ENCODE peak calls at places on chromosomes 5 and 9, in eight cellular contexts. One of them, this sample, is unnamed.
A peak's percentile ranks its signal among the peaks of the same experiment; 100 is the strongest.

GRCh38 chr5:76819851-76820280 is 1.0 kb downstream of the F2RL1 start:
- DNase-seq in RWPE1: peak; percentile 52
- DNase-seq in neural progenitor cell: peak; percentile 21
- DNase-seq in GM12865: no peak
- DNase-seq in colonic mucosa: peak; percentile 42
- DNase-seq in cardiac muscle cell: no peak
- DNase-seq in DND-41: no peak
- DNase-seq in CD4-positive, alpha-beta T cell: no peak
- DNase-seq in this sample: no peak

GRCh38 chr5:76930083-76930482 is 22.8 kb upstream of the CRHBP start:
- DNase-seq in RWPE1: no peak
- DNase-seq in neural progenitor cell: no peak
- DNase-seq in GM12865: no peak
- DNase-seq in colonic mucosa: no peak
- DNase-seq in cardiac muscle cell: no peak
- DNase-seq in DND-41: no peak
- DNase-seq in CD4-positive, alpha-beta T cell: no peak
- DNase-seq in this sample: no peak

GRCh38 chr5:149519624-149520023 is 31.6 kb downstream of the CSNK1A1 start:
- DNase-seq in RWPE1: no peak
- DNase-seq in neural progenitor cell: no peak
- DNase-seq in GM12865: no peak
- DNase-seq in colonic mucosa: no peak
- DNase-seq in cardiac muscle cell: peak; percentile 20
- DNase-seq in DND-41: no peak
- DNase-seq in CD4-positive, alpha-beta T cell: no peak
- DNase-seq in this sample: no peak

GRCh38 chr5:74934949-74935751 is 69.0 kb upstream of the FAM169A start:
- DNase-seq in RWPE1: no peak
- DNase-seq in neural progenitor cell: peak; percentile 64
- DNase-seq in GM12865: peak; percentile 22
- DNase-seq in colonic mucosa: no peak
- DNase-seq in cardiac muscle cell: peak; percentile 65
- DNase-seq in DND-41: no peak
- DNase-seq in CD4-positive, alpha-beta T cell: no peak
- DNase-seq in this sample: no peak

GRCh38 chr5:79924936-79925893 is 65.8 kb downstream of the MTX3 start:
- DNase-seq in RWPE1: no peak
- DNase-seq in neural progenitor cell: peak; percentile 65
- DNase-seq in GM12865: peak; percentile 44
- DNase-seq in colonic mucosa: no peak
- DNase-seq in cardiac muscle cell: peak; percentile 16
- DNase-seq in DND-41: no peak
- DNase-seq in CD4-positive, alpha-beta T cell: no peak
- DNase-seq in this sample: no peak

GRCh38 chr9:18566125-18566524 is 92.2 kb downstream of the ADAMTSL1 start:
- DNase-seq in RWPE1: peak; percentile 38
- DNase-seq in neural progenitor cell: no peak
- DNase-seq in GM12865: no peak
- DNase-seq in colonic mucosa: no peak
- DNase-seq in cardiac muscle cell: peak; percentile 48
- DNase-seq in DND-41: no peak
- DNase-seq in CD4-positive, alpha-beta T cell: no peak
- DNase-seq in this sample: no peak

GRCh38 chr9:27094640-27095039 is 14.4 kb upstream of the TEK start:
- DNase-seq in RWPE1: peak; percentile 46
- DNase-seq in neural progenitor cell: no peak
- DNase-seq in GM12865: no peak
- DNase-seq in colonic mucosa: no peak
- DNase-seq in cardiac muscle cell: peak; percentile 54
- DNase-seq in DND-41: no peak
- DNase-seq in CD4-positive, alpha-beta T cell: no peak
- DNase-seq in this sample: no peak

GRCh38 chr9:27441741-27442070 is 82.4 kb upstream of the IFNK start:
- DNase-seq in RWPE1: no peak
- DNase-seq in neural progenitor cell: no peak
- DNase-seq in GM12865: peak; percentile 59
- DNase-seq in colonic mucosa: no peak
- DNase-seq in cardiac muscle cell: no peak
- DNase-seq in DND-41: no peak
- DNase-seq in CD4-positive, alpha-beta T cell: no peak
- DNase-seq in this sample: no peak

GRCh38 chr5:10049825-10050455 is 199.7 kb downstream of the ATPSCKMT start:
- DNase-seq in RWPE1: no peak
- DNase-seq in neural progenitor cell: no peak
- DNase-seq in GM12865: no peak
- DNase-seq in colonic mucosa: no peak
- DNase-seq in cardiac muscle cell: no peak
- DNase-seq in DND-41: no peak
- DNase-seq in CD4-positive, alpha-beta T cell: no peak
- DNase-seq in this sample: no peak

GRCh38 chr5:61767231-61768080 is 435.4 kb downstream of the ZSWIM6 start:
- DNase-seq in RWPE1: no peak
- DNase-seq in neural progenitor cell: no peak
- DNase-seq in GM12865: no peak
- DNase-seq in colonic mucosa: no peak
- DNase-seq in cardiac muscle cell: no peak
- DNase-seq in DND-41: no peak
- DNase-seq in CD4-positive, alpha-beta T cell: no peak
- DNase-seq in this sample: no peak

GRCh38 chr5:1119312-1119831 is 7.5 kb upstream of the SLC12A7 start:
- DNase-seq in RWPE1: no peak
- DNase-seq in neural progenitor cell: no peak
- DNase-seq in GM12865: no peak
- DNase-seq in colonic mucosa: peak; percentile 80
- DNase-seq in cardiac muscle cell: no peak
- DNase-seq in DND-41: no peak
- DNase-seq in CD4-positive, alpha-beta T cell: no peak
- DNase-seq in this sample: no peak

GRCh38 chr5:943874-944620 is 51.4 kb downstream of the TRIP13 start:
- DNase-seq in RWPE1: no peak
- DNase-seq in neural progenitor cell: no peak
- DNase-seq in GM12865: no peak
- DNase-seq in colonic mucosa: no peak
- DNase-seq in cardiac muscle cell: peak; percentile 34
- DNase-seq in DND-41: no peak
- DNase-seq in CD4-positive, alpha-beta T cell: no peak
- DNase-seq in this sample: no peak

GRCh38 chr5:37665272-37665671 is 174.6 kb downstream of the GDNF start:
- DNase-seq in RWPE1: no peak
- DNase-seq in neural progenitor cell: no peak
- DNase-seq in GM12865: no peak
- DNase-seq in colonic mucosa: no peak
- DNase-seq in cardiac muscle cell: peak; percentile 58
- DNase-seq in DND-41: no peak
- DNase-seq in CD4-positive, alpha-beta T cell: no peak
- DNase-seq in this sample: no peak

GRCh38 chr5:37717613-37718431 is 122.0 kb downstream of the GDNF start:
- DNase-seq in RWPE1: peak; percentile 73
- DNase-seq in neural progenitor cell: peak; percentile 22
- DNase-seq in GM12865: no peak
- DNase-seq in colonic mucosa: peak; percentile 87
- DNase-seq in cardiac muscle cell: peak; percentile 93
- DNase-seq in DND-41: no peak
- DNase-seq in CD4-positive, alpha-beta T cell: no peak
- DNase-seq in this sample: no peak

GRCh38 chr5:179606910-179607448 is 16.5 kb downstream of the HNRNPH1 start:
- DNase-seq in RWPE1: no peak
- DNase-seq in neural progenitor cell: no peak
- DNase-seq in GM12865: no peak
- DNase-seq in colonic mucosa: no peak
- DNase-seq in cardiac muscle cell: no peak
- DNase-seq in DND-41: no peak
- DNase-seq in CD4-positive, alpha-beta T cell: no peak
- DNase-seq in this sample: no peak

GRCh38 chr5:151825445-151825844 is 53.7 kb downstream of the G3BP1 start:
- DNase-seq in RWPE1: peak; percentile 77
- DNase-seq in neural progenitor cell: peak; percentile 84
- DNase-seq in GM12865: peak; percentile 61
- DNase-seq in colonic mucosa: peak; percentile 65
- DNase-seq in cardiac muscle cell: peak; percentile 86
- DNase-seq in DND-41: peak; percentile 38
- DNase-seq in CD4-positive, alpha-beta T cell: peak; percentile 8
- DNase-seq in this sample: peak; percentile 66

GRCh38 chr9:117714282-117714681 is 10.1 kb downstream of the TLR4 start:
- DNase-seq in RWPE1: no peak
- DNase-seq in neural progenitor cell: no peak
- DNase-seq in GM12865: peak; percentile 23
- DNase-seq in colonic mucosa: no peak
- DNase-seq in cardiac muscle cell: no peak
- DNase-seq in DND-41: no peak
- DNase-seq in CD4-positive, alpha-beta T cell: no peak
- DNase-seq in this sample: no peak
- TF ChIP-seq CTCF in RWPE1: no peak
- TF ChIP-seq CTCF in neural progenitor cell: peak; percentile 10
- TF ChIP-seq CTCF in GM12865: peak; percentile 21
- TF ChIP-seq CTCF in colonic mucosa: no peak
- TF ChIP-seq CTCF in cardiac muscle cell: no peak
- TF ChIP-seq CTCF in DND-41: no peak
- TF ChIP-seq CTCF in CD4-positive, alpha-beta T cell: no peak
- TF ChIP-seq CTCF in this sample: no peak

GRCh38 chr5:130912088-130912487 is 253.0 kb downstream of the HINT1 start:
- DNase-seq in RWPE1: peak; percentile 36
- DNase-seq in neural progenitor cell: peak; percentile 9
- DNase-seq in GM12865: no peak
- DNase-seq in colonic mucosa: no peak
- DNase-seq in cardiac muscle cell: peak; percentile 0
- DNase-seq in DND-41: no peak
- DNase-seq in CD4-positive, alpha-beta T cell: no peak
- DNase-seq in this sample: no peak
- TF ChIP-seq CTCF in RWPE1: no peak
- TF ChIP-seq CTCF in neural progenitor cell: peak; percentile 48
- TF ChIP-seq CTCF in GM12865: no peak
- TF ChIP-seq CTCF in colonic mucosa: peak; percentile 30
- TF ChIP-seq CTCF in cardiac muscle cell: peak; percentile 4
- TF ChIP-seq CTCF in DND-41: no peak
- TF ChIP-seq CTCF in CD4-positive, alpha-beta T cell: no peak
- TF ChIP-seq CTCF in this sample: no peak

DNA sequence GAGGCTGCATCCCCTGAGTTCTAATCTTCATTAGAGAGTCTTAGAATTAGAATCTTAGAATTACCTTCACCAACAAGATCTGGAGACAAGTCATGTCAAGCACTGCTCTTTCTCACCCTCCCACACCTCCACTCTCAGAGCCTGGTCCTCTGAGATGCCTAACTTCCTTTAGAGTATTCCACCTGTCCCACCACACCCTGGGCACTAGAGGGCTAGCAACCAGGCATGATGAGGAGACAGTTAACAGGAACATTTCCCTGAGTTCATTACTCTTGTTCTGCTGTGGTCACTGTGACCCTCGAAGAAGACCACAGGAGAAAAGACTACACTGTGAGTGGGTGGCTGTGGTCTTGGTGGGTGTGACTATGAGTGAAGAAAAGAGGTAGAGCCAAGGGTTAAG is 25.2 kb upstream of the MAP1B start:
- DNase-seq in RWPE1: no peak
- DNase-seq in neural progenitor cell: no peak
- DNase-seq in GM12865: no peak
- DNase-seq in colonic mucosa: no peak
- DNase-seq in cardiac muscle cell: no peak
- DNase-seq in DND-41: no peak
- DNase-seq in CD4-positive, alpha-beta T cell: no peak
- DNase-seq in this sample: no peak
- TF ChIP-seq CTCF in RWPE1: no peak
- TF ChIP-seq CTCF in neural progenitor cell: peak; percentile 18
- TF ChIP-seq CTCF in GM12865: no peak
- TF ChIP-seq CTCF in colonic mucosa: no peak
- TF ChIP-seq CTCF in cardiac muscle cell: peak; percentile 2
- TF ChIP-seq CTCF in DND-41: no peak
- TF ChIP-seq CTCF in CD4-positive, alpha-beta T cell: no peak
- TF ChIP-seq CTCF in this sample: no peak

GRCh38 chr5:170638454-170639220 is 134.8 kb downstream of the KCNIP1 start:
- DNase-seq in RWPE1: peak; percentile 87
- DNase-seq in neural progenitor cell: peak; percentile 87
- DNase-seq in GM12865: peak; percentile 55
- DNase-seq in colonic mucosa: peak; percentile 67
- DNase-seq in cardiac muscle cell: peak; percentile 62
- DNase-seq in DND-41: peak; percentile 72
- DNase-seq in CD4-positive, alpha-beta T cell: peak; percentile 40
- DNase-seq in this sample: peak; percentile 94
- TF ChIP-seq CTCF in RWPE1: peak; percentile 91
- TF ChIP-seq CTCF in neural progenitor cell: peak; percentile 97
- TF ChIP-seq CTCF in GM12865: peak; percentile 86
- TF ChIP-seq CTCF in colonic mucosa: peak; percentile 84
- TF ChIP-seq CTCF in cardiac muscle cell: peak; percentile 81
- TF ChIP-seq CTCF in DND-41: peak; percentile 92
- TF ChIP-seq CTCF in CD4-positive, alpha-beta T cell: peak; percentile 73
- TF ChIP-seq CTCF in this sample: peak; percentile 91

DNA sequence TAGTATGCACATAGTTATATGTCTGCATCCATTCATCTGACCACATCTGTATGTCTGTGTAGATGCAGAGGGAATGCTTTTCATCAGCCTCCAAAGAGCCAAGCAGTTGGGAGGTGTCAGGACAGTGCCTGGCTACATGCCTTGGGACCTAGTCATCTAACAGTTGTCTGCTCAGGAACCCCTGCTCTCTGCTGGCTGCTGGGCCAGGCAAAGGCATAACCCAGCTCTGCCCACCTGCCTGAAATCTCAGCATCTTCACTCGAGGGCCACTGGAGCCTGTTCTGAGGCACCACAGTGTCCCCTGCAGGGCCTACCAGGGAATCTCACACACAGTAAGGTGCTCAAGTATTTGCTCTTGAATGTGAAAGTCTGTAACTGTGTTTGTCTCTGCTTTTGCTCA is 3.7 kb downstream of the C9orf50 start:
- DNase-seq in RWPE1: peak; percentile 58
- DNase-seq in neural progenitor cell: peak; percentile 55
- DNase-seq in GM12865: peak; percentile 31
- DNase-seq in colonic mucosa: no peak
- DNase-seq in cardiac muscle cell: no peak
- DNase-seq in DND-41: no peak
- DNase-seq in CD4-positive, alpha-beta T cell: no peak
- DNase-seq in this sample: no peak
- TF ChIP-seq CTCF in RWPE1: peak; percentile 57
- TF ChIP-seq CTCF in neural progenitor cell: peak; percentile 63
- TF ChIP-seq CTCF in GM12865: peak; percentile 35
- TF ChIP-seq CTCF in colonic mucosa: peak; percentile 18
- TF ChIP-seq CTCF in cardiac muscle cell: peak; percentile 49
- TF ChIP-seq CTCF in DND-41: peak; percentile 52
- TF ChIP-seq CTCF in CD4-positive, alpha-beta T cell: no peak
- TF ChIP-seq CTCF in this sample: peak; percentile 60

DNA sequence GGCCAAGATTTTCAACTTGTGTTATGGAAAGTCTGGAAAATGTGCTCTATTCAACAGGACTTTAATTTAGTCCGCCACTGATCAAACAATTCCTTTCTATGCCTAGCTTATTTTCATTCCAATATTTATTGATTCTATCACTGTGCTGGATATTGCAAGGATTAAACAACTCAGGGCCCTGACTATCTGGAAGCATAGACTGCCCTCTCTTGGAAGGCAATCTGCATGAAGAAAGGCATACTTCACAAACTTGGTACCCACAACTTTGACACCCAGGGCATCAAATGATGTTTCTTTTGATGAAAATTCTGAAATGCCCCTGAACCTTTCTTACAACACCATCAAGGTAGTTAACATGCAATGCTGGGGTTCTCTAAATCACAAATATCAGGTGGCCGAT is 126.5 kb upstream of the HMHB1 start:
- DNase-seq in RWPE1: no peak
- DNase-seq in neural progenitor cell: no peak
- DNase-seq in GM12865: no peak
- DNase-seq in colonic mucosa: no peak
- DNase-seq in cardiac muscle cell: peak; percentile 51
- DNase-seq in DND-41: no peak
- DNase-seq in CD4-positive, alpha-beta T cell: no peak
- DNase-seq in this sample: no peak
- TF ChIP-seq CTCF in RWPE1: no peak
- TF ChIP-seq CTCF in neural progenitor cell: peak; percentile 23
- TF ChIP-seq CTCF in GM12865: no peak
- TF ChIP-seq CTCF in colonic mucosa: no peak
- TF ChIP-seq CTCF in cardiac muscle cell: peak; percentile 50
- TF ChIP-seq CTCF in DND-41: peak; percentile 32
- TF ChIP-seq CTCF in CD4-positive, alpha-beta T cell: no peak
- TF ChIP-seq CTCF in this sample: no peak

GRCh38 chr9:124350485-124351263 is 64.6 kb downstream of the PSMB7 start:
- DNase-seq in RWPE1: no peak
- DNase-seq in neural progenitor cell: no peak
- DNase-seq in GM12865: peak; percentile 8
- DNase-seq in colonic mucosa: no peak
- DNase-seq in cardiac muscle cell: no peak
- DNase-seq in DND-41: no peak
- DNase-seq in CD4-positive, alpha-beta T cell: no peak
- DNase-seq in this sample: no peak
- TF ChIP-seq CTCF in RWPE1: no peak
- TF ChIP-seq CTCF in neural progenitor cell: no peak
- TF ChIP-seq CTCF in GM12865: no peak
- TF ChIP-seq CTCF in colonic mucosa: no peak
- TF ChIP-seq CTCF in cardiac muscle cell: no peak
- TF ChIP-seq CTCF in DND-41: no peak
- TF ChIP-seq CTCF in CD4-positive, alpha-beta T cell: no peak
- TF ChIP-seq CTCF in this sample: no peak

This sample was measured in neural crest cell.